ENCODE peak calls at places on chromosomes 12 and 14, in eight cellular contexts. One of them, this sample, is unnamed.

GRCh38 chr14:104596927-104597351 is 7.6 kb downstream of the TMEM179 start:
- DNase-seq in fibroblast of gingiva: no peak
- DNase-seq in AG10803: no peak
- DNase-seq in M059J: no peak
- DNase-seq in NB4: no peak
- DNase-seq in NCI-H69: no peak
- DNase-seq in islet precursor cell: no peak
- DNase-seq in IMR-90: no peak
- DNase-seq in this sample: no peak

GRCh38 chr14:55899531-55899930 is 218.7 kb upstream of the PELI2 start:
- DNase-seq in NCI-H69: no peak
- DNase-seq in M059J: peak
- DNase-seq in fibroblast of gingiva: peak
- DNase-seq in islet precursor cell: no peak
- DNase-seq in NB4: no peak
- DNase-seq in IMR-90: peak
- DNase-seq in AG10803: no peak
- DNase-seq in this sample: no peak

GRCh38 chr12:66823857-66824570 is 145.1 kb upstream of the GRIP1 start:
- DNase-seq in NCI-H69: peak
- DNase-seq in IMR-90: no peak
- DNase-seq in AG10803: no peak
- DNase-seq in islet precursor cell: peak
- DNase-seq in M059J: peak
- DNase-seq in NB4: no peak
- DNase-seq in fibroblast of gingiva: no peak
- DNase-seq in this sample: no peak

GRCh38 chr12:981176-981828 is 9.7 kb upstream of the ERC1 start:
- DNase-seq in IMR-90: no peak
- DNase-seq in NCI-H69: no peak
- DNase-seq in AG10803: no peak
- DNase-seq in NB4: no peak
- DNase-seq in fibroblast of gingiva: no peak
- DNase-seq in islet precursor cell: no peak
- DNase-seq in M059J: peak
- DNase-seq in this sample: no peak

GRCh38 chr14:99518441-99519346 is 37.5 kb downstream of the CCNK start:
- DNase-seq in NB4: peak
- DNase-seq in islet precursor cell: peak
- DNase-seq in AG10803: peak
- DNase-seq in M059J: peak
- DNase-seq in NCI-H69: peak
- DNase-seq in IMR-90: peak
- DNase-seq in fibroblast of gingiva: no peak
- DNase-seq in this sample: peak

GRCh38 chr12:120292411-120292660 is 633 bp upstream of the RNU4-2 start:
- DNase-seq in NCI-H69: no peak
- DNase-seq in fibroblast of gingiva: no peak
- DNase-seq in NB4: no peak
- DNase-seq in islet precursor cell: no peak
- DNase-seq in M059J: no peak
- DNase-seq in AG10803: no peak
- DNase-seq in IMR-90: no peak
- DNase-seq in this sample: no peak

GRCh38 chr14:75274899-75275569 is 3.6 kb upstream of the FOS start:
- DNase-seq in M059J: no peak
- DNase-seq in IMR-90: peak
- DNase-seq in AG10803: no peak
- DNase-seq in fibroblast of gingiva: no peak
- DNase-seq in NCI-H69: no peak
- DNase-seq in NB4: peak
- DNase-seq in islet precursor cell: no peak
- DNase-seq in this sample: peak

GRCh38 chr12:28936221-28936620 is 212.9 kb upstream of the FAR2 start:
- DNase-seq in NCI-H69: no peak
- DNase-seq in AG10803: no peak
- DNase-seq in M059J: no peak
- DNase-seq in islet precursor cell: no peak
- DNase-seq in IMR-90: no peak
- DNase-seq in NB4: no peak
- DNase-seq in fibroblast of gingiva: no peak
- DNase-seq in this sample: no peak

GRCh38 chr12:15787801-15788200 is 1.4 kb downstream of the EPS8 start:
- DNase-seq in IMR-90: no peak
- DNase-seq in AG10803: no peak
- DNase-seq in M059J: no peak
- DNase-seq in NB4: no peak
- DNase-seq in NCI-H69: no peak
- DNase-seq in islet precursor cell: no peak
- DNase-seq in fibroblast of gingiva: no peak
- DNase-seq in this sample: no peak

This sample was measured in GM10248.